ENCODE peak calls at places on chromosomes 5 and 9, in five cellular contexts. T, V, R, Y and L are unnamed samples.

GRCh38 chr9:122195875-122196274 is 32.9 kb downstream of the LHX6 start:
- DNase-seq in T (no peak), V (no peak), R (no peak), Y (no peak), L (no peak)

GRCh38 chr9:104868687-104869404 is 59.1 kb downstream of the ABCA1 start:
- DNase-seq in T (no peak), V (peak), R (no peak), Y (peak), L (peak)

GRCh38 chr5:53407373-53407772 is 73.1 kb upstream of the FST start:
- DNase-seq in T (no peak), V (no peak), R (no peak), Y (no peak), L (no peak)

GRCh38 chr9:31084331-31084730 is 1300.1 kb upstream of the ACO1 start:
- DNase-seq in T (no peak), V (no peak), R (no peak), Y (no peak), L (no peak)

GRCh38 chr5:127351418-127351817 is 60.8 kb downstream of the MEGF10 start:
- DNase-seq in T (no peak), V (no peak), R (no peak), Y (no peak), L (no peak)

GRCh38 chr5:65986050-65986451 is 59.7 kb downstream of the ERBIN start:
- DNase-seq in T (no peak), V (no peak), R (no peak), Y (no peak), L (no peak)

GRCh38 chr9:36151306-36152210 is 15.0 kb downstream of the GLIPR2 start:
- DNase-seq in T (peak), V (peak), R (peak), Y (no peak), L (peak)

GRCh38 chr5:10987881-10988504 is 227.0 kb upstream of the DAP start:
- DNase-seq in T (no peak), V (peak), R (peak), Y (no peak), L (peak)

GRCh38 chr9:124869466-124869985 is 7.6 kb downstream of the ARPC5L start:
- DNase-seq in T (no peak), V (no peak), R (peak), Y (no peak), L (no peak)

GRCh38 chr9:137028281-137029057 is 432 bp upstream of the ABCA2 start:
- DNase-seq in T (no peak), V (peak), R (peak), Y (peak), L (peak)

GRCh38 chr5:28249771-28250415 is 1211.5 kb upstream of the CDH9 start:
- DNase-seq in T (no peak), V (no peak), R (no peak), Y (no peak), L (no peak)

GRCh38 chr9:94108584-94108983 is 24.3 kb downstream of the PTPDC1 start:
- DNase-seq in T (no peak), V (no peak), R (no peak), Y (no peak), L (peak)

GRCh38 chr5:150406120-150407096 is 6.3 kb downstream of the CD74 start:
- DNase-seq in T (no peak), V (no peak), R (no peak), Y (no peak), L (no peak)

GRCh38 chr9:128555180-128555721 is 2.9 kb downstream of the SPTAN1 start:
- DNase-seq in T (no peak), V (no peak), R (no peak), Y (no peak), L (no peak)

GRCh38 chr5:132074091-132074771 is 642 bp downstream of the CSF2 start:
- DNase-seq in T (no peak), V (no peak), R (no peak), Y (no peak), L (no peak)

GRCh38 chr5:150078802-150079654 is 7.3 kb downstream of the CSF1R start:
- DNase-seq in T (no peak), V (no peak), R (no peak), Y (no peak), L (no peak)

GRCh38 chr9:129860653-129861446 is 25.6 kb downstream of the USP20 start:
- DNase-seq in T (no peak), V (no peak), R (no peak), Y (no peak), L (no peak)